ENCODE peak calls at places on chromosomes 16 and 17, in four cellular contexts. One of them, this sample, is unnamed.

GRCh38 chr16:1048442-1049112 is 24.0 kb upstream of the SSTR5 start:
- DNase-seq in neuronal stem cell: peak
- DNase-seq in H1: peak
- DNase-seq in mesendoderm: peak
- DNase-seq in this sample: peak

GRCh38 chr16:14088155-14088753 is 17.1 kb downstream of the MRTFB start:
- DNase-seq in neuronal stem cell: no peak
- DNase-seq in H1: no peak
- DNase-seq in mesendoderm: no peak
- DNase-seq in this sample: no peak

GRCh38 chr16:58960034-58960433 is 225.9 kb upstream of the GOT2 start:
- DNase-seq in neuronal stem cell: no peak
- DNase-seq in H1: no peak
- DNase-seq in mesendoderm: no peak
- DNase-seq in this sample: no peak

GRCh38 chr17:58325976-58326468 is 2.6 kb downstream of the TSPOAP1 start:
- DNase-seq in neuronal stem cell: no peak
- DNase-seq in H1: no peak
- DNase-seq in mesendoderm: peak
- DNase-seq in this sample: no peak

GRCh38 chr17:49571283-49571682 is 4.4 kb upstream of the NXPH3 start:
- DNase-seq in neuronal stem cell: no peak
- DNase-seq in H1: no peak
- DNase-seq in mesendoderm: no peak
- DNase-seq in this sample: no peak

GRCh38 chr17:48014603-48015037 is 23.0 kb downstream of the COPZ2 start:
- DNase-seq in neuronal stem cell: no peak
- DNase-seq in H1: no peak
- DNase-seq in mesendoderm: no peak
- DNase-seq in this sample: peak

GRCh38 chr17:36936455-36936934 is 780 bp upstream of the LHX1 start:
- DNase-seq in neuronal stem cell: no peak
- DNase-seq in H1: peak
- DNase-seq in mesendoderm: peak
- DNase-seq in this sample: peak

GRCh38 chr17:62666061-62666800 is 38.8 kb downstream of the MRC2 start:
- DNase-seq in neuronal stem cell: no peak
- DNase-seq in H1: no peak
- DNase-seq in mesendoderm: no peak
- DNase-seq in this sample: peak

GRCh38 chr16:25177831-25178688 is 38.7 kb upstream of the AQP8 start:
- DNase-seq in neuronal stem cell: no peak
- DNase-seq in H1: no peak
- DNase-seq in mesendoderm: no peak
- DNase-seq in this sample: no peak

GRCh38 chr16:80759419-80760162 is 44.8 kb downstream of the CDYL2 start:
- DNase-seq in neuronal stem cell: no peak
- DNase-seq in H1: no peak
- DNase-seq in mesendoderm: no peak
- DNase-seq in this sample: no peak

GRCh38 chr17:41907633-41908539 is 10.9 kb downstream of the ACLY start:
- DNase-seq in neuronal stem cell: no peak
- DNase-seq in H1: no peak
- DNase-seq in mesendoderm: no peak
- DNase-seq in this sample: no peak

GRCh38 chr16:1771072-1771863 is at the start of gene NME3:
- DNase-seq in neuronal stem cell: peak
- DNase-seq in H1: peak
- DNase-seq in mesendoderm: peak
- DNase-seq in this sample: peak

GRCh38 chr16:89357055-89357454 is 133.3 kb downstream of the ANKRD11 start:
- DNase-seq in neuronal stem cell: no peak
- DNase-seq in H1: no peak
- DNase-seq in mesendoderm: peak
- DNase-seq in this sample: peak

GRCh38 chr16:23141033-23141432 is 8.2 kb downstream of the USP31 start:
- DNase-seq in neuronal stem cell: no peak
- DNase-seq in H1: no peak
- DNase-seq in mesendoderm: no peak
- DNase-seq in this sample: no peak

GRCh38 chr17:72460711-72461110 is 339.9 kb downstream of the SOX9 start:
- DNase-seq in neuronal stem cell: no peak
- DNase-seq in H1: no peak
- DNase-seq in mesendoderm: no peak
- DNase-seq in this sample: no peak

GRCh38 chr17:27895940-27896535 is 2.9 kb upstream of the LYRM9 start:
- DNase-seq in neuronal stem cell: no peak
- DNase-seq in H1: no peak
- DNase-seq in mesendoderm: no peak
- DNase-seq in this sample: no peak

GRCh38 chr17:76716146-76716833 is 5.5 kb upstream of the MXRA7 start:
- DNase-seq in neuronal stem cell: no peak
- DNase-seq in H1: no peak
- DNase-seq in mesendoderm: no peak
- DNase-seq in this sample: no peak

GRCh38 chr17:80835816-80836657 is 155.6 kb upstream of the CHMP6 start:
- DNase-seq in neuronal stem cell: no peak
- DNase-seq in H1: no peak
- DNase-seq in mesendoderm: no peak
- DNase-seq in this sample: no peak

GRCh38 chr17:8439681-8440080 is 4.0 kb downstream of the NDEL1 start:
- DNase-seq in neuronal stem cell: no peak
- DNase-seq in H1: no peak
- DNase-seq in mesendoderm: no peak
- DNase-seq in this sample: no peak

GRCh38 chr16:13557476-13557875 is 362.5 kb upstream of the ERCC4 start:
- DNase-seq in neuronal stem cell: no peak
- DNase-seq in H1: no peak
- DNase-seq in mesendoderm: no peak
- DNase-seq in this sample: no peak

GRCh38 chr17:13638855-13639458 is 37.2 kb upstream of the HS3ST3A1 start:
- DNase-seq in neuronal stem cell: no peak
- DNase-seq in H1: no peak
- DNase-seq in mesendoderm: peak
- DNase-seq in this sample: peak

GRCh38 chr17:8408371-8408770 is 10.7 kb upstream of the RNF222 start:
- DNase-seq in neuronal stem cell: no peak
- DNase-seq in H1: no peak
- DNase-seq in mesendoderm: peak
- DNase-seq in this sample: peak

GRCh38 chr16:11251525-11252481 is 4.2 kb downstream of the SOCS1 start:
- DNase-seq in neuronal stem cell: no peak
- DNase-seq in H1: no peak
- DNase-seq in mesendoderm: no peak
- DNase-seq in this sample: no peak

GRCh38 chr17:78875738-78876597 is 27.0 kb downstream of the CEP295NL start:
- DNase-seq in neuronal stem cell: no peak
- DNase-seq in H1: no peak
- DNase-seq in mesendoderm: no peak
- DNase-seq in this sample: no peak

GRCh38 chr17:72165202-72165972 is 44.6 kb downstream of the SOX9 start:
- DNase-seq in neuronal stem cell: no peak
- DNase-seq in H1: peak
- DNase-seq in mesendoderm: peak
- DNase-seq in this sample: no peak

GRCh38 chr17:5703736-5704135 is 119.4 kb upstream of the NLRP1 start:
- DNase-seq in neuronal stem cell: no peak
- DNase-seq in H1: no peak
- DNase-seq in mesendoderm: peak
- DNase-seq in this sample: peak

GRCh38 chr16:2206420-2206779 is 1.1 kb downstream of the MLST8 start:
- DNase-seq in neuronal stem cell: no peak
- DNase-seq in H1: no peak
- DNase-seq in mesendoderm: no peak
- DNase-seq in this sample: no peak

GRCh38 chr17:14840616-14841231 is 424.4 kb downstream of the PMP22 start:
- DNase-seq in neuronal stem cell: no peak
- DNase-seq in H1: no peak
- DNase-seq in mesendoderm: no peak
- DNase-seq in this sample: no peak

GRCh38 chr16:8848939-8849391 is 19.8 kb downstream of the CARHSP1 start:
- DNase-seq in neuronal stem cell: no peak
- DNase-seq in H1: no peak
- DNase-seq in mesendoderm: no peak
- DNase-seq in this sample: peak

GRCh38 chr17:3827124-3827773 is 18.8 kb downstream of the NCBP3 start:
- DNase-seq in neuronal stem cell: peak
- DNase-seq in H1: peak
- DNase-seq in mesendoderm: peak
- DNase-seq in this sample: peak

GRCh38 chr17:74239169-74239568 is 25.8 kb downstream of the TTYH2 start:
- DNase-seq in neuronal stem cell: no peak
- DNase-seq in H1: no peak
- DNase-seq in mesendoderm: no peak
- DNase-seq in this sample: no peak

GRCh38 chr17:41049110-41049509 is 2.0 kb upstream of the KRTAP2-1 start:
- DNase-seq in neuronal stem cell: no peak
- DNase-seq in H1: no peak
- DNase-seq in mesendoderm: no peak
- DNase-seq in this sample: no peak

GRCh38 chr16:31074814-31075183 is 577 bp downstream of the ZNF646 start:
- DNase-seq in neuronal stem cell: no peak
- DNase-seq in H1: no peak
- DNase-seq in mesendoderm: no peak
- DNase-seq in this sample: no peak

GRCh38 chr17:41972571-41973411 is 6.2 kb downstream of the CNP start:
- DNase-seq in neuronal stem cell: no peak
- DNase-seq in H1: no peak
- DNase-seq in mesendoderm: no peak
- DNase-seq in this sample: no peak

GRCh38 chr17:35890774-35891155 is 10.6 kb upstream of the CCL5 start:
- DNase-seq in neuronal stem cell: no peak
- DNase-seq in H1: no peak
- DNase-seq in mesendoderm: peak
- DNase-seq in this sample: peak

GRCh38 chr17:19508327-19508867 is 25.3 kb upstream of the SLC47A1 start:
- DNase-seq in neuronal stem cell: no peak
- DNase-seq in H1: peak
- DNase-seq in mesendoderm: peak
- DNase-seq in this sample: peak

DNA sequence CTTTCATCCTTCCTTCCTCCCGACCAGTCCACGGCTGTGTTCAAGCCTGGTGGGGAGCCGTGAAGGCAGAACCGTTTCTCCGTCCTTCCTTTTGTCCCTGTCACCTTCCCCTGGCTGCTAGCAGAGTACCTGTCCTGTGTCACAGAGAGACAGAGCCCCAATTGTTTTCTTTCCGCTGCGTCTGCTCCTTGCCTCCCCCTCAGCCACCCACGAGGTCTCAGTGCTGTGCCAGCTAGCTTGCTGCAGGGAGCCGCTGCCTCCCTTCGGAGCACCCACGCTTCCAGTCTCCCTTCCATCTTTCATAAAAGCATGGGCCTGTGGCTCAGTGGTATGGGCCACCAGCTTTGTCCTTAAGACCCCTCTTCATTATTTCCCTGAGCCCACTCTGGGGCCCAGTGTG is 62.2 kb downstream of the MPRIP start:
- DNase-seq in neuronal stem cell: no peak
- DNase-seq in H1: no peak
- DNase-seq in mesendoderm: no peak
- DNase-seq in this sample: no peak
- H3K18ac ChIP-seq in neuronal stem cell: no peak
- H3K18ac ChIP-seq in H1: no peak
- H3K18ac ChIP-seq in mesendoderm: no peak
- H3K18ac ChIP-seq in this sample: no peak

DNA sequence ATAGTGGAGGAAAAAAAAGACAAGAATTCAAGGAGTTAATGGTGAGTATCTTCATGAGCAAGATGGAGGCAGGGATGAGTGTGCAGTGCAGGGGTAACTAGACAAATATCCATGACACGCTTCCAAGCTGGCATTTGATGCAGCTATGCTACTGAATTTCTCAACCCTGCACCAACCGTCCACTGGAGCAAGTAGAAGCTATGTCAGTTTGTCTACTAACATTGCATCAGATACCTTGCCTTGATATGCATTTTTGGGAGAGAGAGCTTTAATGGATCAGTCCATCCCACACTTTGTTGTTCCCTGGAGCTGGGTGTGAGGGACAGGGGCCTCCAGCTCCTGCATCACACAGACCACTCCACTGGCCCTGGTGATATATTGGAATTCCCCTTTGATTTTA is 16.4 kb downstream of the CCL11 start:
- DNase-seq in neuronal stem cell: no peak
- DNase-seq in H1: no peak
- DNase-seq in mesendoderm: no peak
- DNase-seq in this sample: no peak
- H3K18ac ChIP-seq in neuronal stem cell: no peak
- H3K18ac ChIP-seq in H1: no peak
- H3K18ac ChIP-seq in mesendoderm: no peak
- H3K18ac ChIP-seq in this sample: no peak

GRCh38 chr17:7146115-7146514 is 31.5 kb upstream of the ASGR2 start:
- DNase-seq in neuronal stem cell: peak
- DNase-seq in H1: no peak
- DNase-seq in mesendoderm: peak
- DNase-seq in this sample: no peak
- H3K18ac ChIP-seq in neuronal stem cell: no peak
- H3K18ac ChIP-seq in H1: no peak
- H3K18ac ChIP-seq in mesendoderm: no peak
- H3K18ac ChIP-seq in this sample: no peak

DNA sequence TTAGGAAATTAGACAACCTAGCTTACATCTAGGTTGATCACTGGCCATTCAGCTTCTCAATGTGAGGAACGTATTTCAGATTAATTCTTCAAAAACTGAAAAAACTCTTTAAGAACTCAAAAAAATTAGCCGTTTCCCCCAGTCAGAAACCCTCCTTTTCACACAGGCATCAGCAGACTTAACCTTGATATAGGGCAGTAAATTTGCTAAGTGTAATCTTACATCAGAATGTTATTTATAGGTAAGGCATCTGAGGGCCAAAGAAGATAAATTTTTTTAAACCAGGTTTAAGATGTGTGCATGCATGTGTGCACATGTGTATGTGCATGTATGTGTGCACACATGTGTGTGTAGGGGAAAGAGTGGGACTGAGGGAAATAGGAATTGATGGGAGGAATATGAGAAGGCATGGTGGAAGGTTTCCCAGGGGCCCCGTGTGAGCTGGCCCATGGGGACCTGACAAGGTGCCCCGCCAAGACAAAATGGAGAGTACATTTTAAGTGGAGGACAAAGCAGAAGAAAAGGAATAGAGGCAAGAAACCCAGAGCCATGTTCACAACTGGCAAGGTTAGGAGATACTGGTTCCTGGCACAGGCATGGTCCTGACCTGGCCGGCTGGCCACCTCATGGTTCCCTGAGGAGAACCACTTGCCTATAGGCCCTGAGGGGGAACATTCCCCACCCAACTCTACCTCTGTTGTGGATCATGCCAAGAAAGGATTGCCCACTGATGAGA is 33.1 kb downstream of the TEX2 start:
- DNase-seq in neuronal stem cell: no peak
- DNase-seq in H1: no peak
- DNase-seq in mesendoderm: no peak
- DNase-seq in this sample: no peak
- H3K18ac ChIP-seq in neuronal stem cell: no peak
- H3K18ac ChIP-seq in H1: no peak
- H3K18ac ChIP-seq in mesendoderm: no peak
- H3K18ac ChIP-seq in this sample: no peak